ENCODE peak calls at places on chromosomes 3 and 15, in six cellular contexts. One of them, this sample, is unnamed.
A peak's percentile ranks its signal among the peaks of the same experiment; 100 is the strongest.

GRCh38 chr3:16802382-16802781 is 82.4 kb upstream of the PLCL2 start:
- DNase-seq in stimulated activated CD4-positive, alpha-beta T cell treated with anti-CD3 and anti-CD28 coated beads, Interleukin-4, amount 100 ng/mL, for 24 hours: no peak
- DNase-seq in NCI-H2081 treated with DMSO at 0.1 percent for 48 hours: no peak
- DNase-seq in RCC 7860: no peak
- DNase-seq in HCEC 1CT: no peak
- DNase-seq in BJ: no peak
- DNase-seq in this sample: no peak

GRCh38 chr15:36335659-36336058 is 243.8 kb upstream of the CDIN1 start:
- DNase-seq in NCI-H2081 treated with DMSO at 0.1 percent for 48 hours: no peak
- DNase-seq in stimulated activated CD4-positive, alpha-beta T cell treated with anti-CD3 and anti-CD28 coated beads, Interleukin-4, amount 100 ng/mL, for 24 hours: no peak
- DNase-seq in RCC 7860: no peak
- DNase-seq in HCEC 1CT: peak; percentile 25
- DNase-seq in BJ: no peak
- DNase-seq in this sample: no peak

GRCh38 chr3:153980252-153980590 is 141.0 kb upstream of the ARHGEF26 start:
- DNase-seq in BJ: no peak
- DNase-seq in HCEC 1CT: no peak
- DNase-seq in stimulated activated CD4-positive, alpha-beta T cell treated with anti-CD3 and anti-CD28 coated beads, Interleukin-4, amount 100 ng/mL, for 24 hours: no peak
- DNase-seq in NCI-H2081 treated with DMSO at 0.1 percent for 48 hours: no peak
- DNase-seq in RCC 7860: peak; percentile 34
- DNase-seq in this sample: no peak

GRCh38 chr3:175951047-175951694 is 1092.0 kb downstream of the NAALADL2 start:
- DNase-seq in RCC 7860: no peak
- DNase-seq in stimulated activated CD4-positive, alpha-beta T cell treated with anti-CD3 and anti-CD28 coated beads, Interleukin-4, amount 100 ng/mL, for 24 hours: no peak
- DNase-seq in HCEC 1CT: peak; percentile 57
- DNase-seq in BJ: peak; percentile 63
- DNase-seq in NCI-H2081 treated with DMSO at 0.1 percent for 48 hours: no peak
- DNase-seq in this sample: no peak

GRCh38 chr3:71428841-71429609 is 154.5 kb downstream of the FOXP1 start:
- DNase-seq in stimulated activated CD4-positive, alpha-beta T cell treated with anti-CD3 and anti-CD28 coated beads, Interleukin-4, amount 100 ng/mL, for 24 hours: peak; percentile 39
- DNase-seq in NCI-H2081 treated with DMSO at 0.1 percent for 48 hours: no peak
- DNase-seq in BJ: no peak
- DNase-seq in HCEC 1CT: peak; percentile 15
- DNase-seq in RCC 7860: peak; percentile 31
- DNase-seq in this sample: no peak

GRCh38 chr15:67413770-67414429 is 107.0 kb upstream of the C15orf61 start:
- DNase-seq in HCEC 1CT: peak; percentile 42
- DNase-seq in NCI-H2081 treated with DMSO at 0.1 percent for 48 hours: no peak
- DNase-seq in stimulated activated CD4-positive, alpha-beta T cell treated with anti-CD3 and anti-CD28 coated beads, Interleukin-4, amount 100 ng/mL, for 24 hours: no peak
- DNase-seq in RCC 7860: peak; percentile 88
- DNase-seq in BJ: no peak
- DNase-seq in this sample: no peak

GRCh38 chr3:52518723-52519444 is 14.8 kb downstream of the NT5DC2 start:
- DNase-seq in HCEC 1CT: no peak
- DNase-seq in RCC 7860: no peak
- DNase-seq in stimulated activated CD4-positive, alpha-beta T cell treated with anti-CD3 and anti-CD28 coated beads, Interleukin-4, amount 100 ng/mL, for 24 hours: no peak
- DNase-seq in NCI-H2081 treated with DMSO at 0.1 percent for 48 hours: no peak
- DNase-seq in BJ: no peak
- DNase-seq in this sample: no peak

GRCh38 chr15:27382296-27382695 is 411.3 kb downstream of the GABRG3 start:
- DNase-seq in BJ: no peak
- DNase-seq in stimulated activated CD4-positive, alpha-beta T cell treated with anti-CD3 and anti-CD28 coated beads, Interleukin-4, amount 100 ng/mL, for 24 hours: no peak
- DNase-seq in HCEC 1CT: no peak
- DNase-seq in NCI-H2081 treated with DMSO at 0.1 percent for 48 hours: no peak
- DNase-seq in RCC 7860: no peak
- DNase-seq in this sample: no peak

GRCh38 chr15:40063563-40064011 is 24.6 kb upstream of the SRP14 start:
- DNase-seq in HCEC 1CT: peak; percentile 88
- DNase-seq in stimulated activated CD4-positive, alpha-beta T cell treated with anti-CD3 and anti-CD28 coated beads, Interleukin-4, amount 100 ng/mL, for 24 hours: no peak
- DNase-seq in RCC 7860: peak; percentile 90
- DNase-seq in BJ: no peak
- DNase-seq in NCI-H2081 treated with DMSO at 0.1 percent for 48 hours: no peak
- DNase-seq in this sample: no peak

GRCh38 chr3:184795493-184796198 is 16.3 kb upstream of the VPS8 start:
- DNase-seq in HCEC 1CT: no peak
- DNase-seq in NCI-H2081 treated with DMSO at 0.1 percent for 48 hours: no peak
- DNase-seq in stimulated activated CD4-positive, alpha-beta T cell treated with anti-CD3 and anti-CD28 coated beads, Interleukin-4, amount 100 ng/mL, for 24 hours: no peak
- DNase-seq in BJ: no peak
- DNase-seq in RCC 7860: no peak
- DNase-seq in this sample: no peak

GRCh38 chr3:129592362-129593150 is 13.9 kb downstream of the PLXND1 start:
- DNase-seq in RCC 7860: no peak
- DNase-seq in NCI-H2081 treated with DMSO at 0.1 percent for 48 hours: no peak
- DNase-seq in stimulated activated CD4-positive, alpha-beta T cell treated with anti-CD3 and anti-CD28 coated beads, Interleukin-4, amount 100 ng/mL, for 24 hours: no peak
- DNase-seq in BJ: no peak
- DNase-seq in HCEC 1CT: no peak
- DNase-seq in this sample: no peak